ENCODE peak calls at places on chromosomes 2 and 18, in nine cellular contexts. K, B, R, W, E, M, X, H and J are unnamed samples.

GRCh38 chr18:54750350-54750749 is 77.9 kb upstream of the RAB27B start:
- DNase-seq in K (no peak), M (no peak), R (no peak), B (no peak), E (no peak), W (no peak), H (no peak), X (no peak), J (no peak)

GRCh38 chr2:180679693-180680092 is 300.7 kb upstream of the UBE2E3 start:
- DNase-seq in R (no peak), X (no peak), B (no peak), W (peak; percentile 57), E (no peak), M (no peak), K (no peak), H (no peak), J (no peak)

GRCh38 chr2:12931211-12931844 is 214.6 kb downstream of the TRIB2 start:
- DNase-seq in E (peak; percentile 75), B (no peak), H (no peak), M (peak; percentile 51), X (peak; percentile 3), W (peak; percentile 69), R (peak; percentile 28), K (peak; percentile 19), J (no peak)

GRCh38 chr2:79087785-79088364 is at the start of gene REG1B:
- DNase-seq in B (no peak), K (no peak), W (no peak), E (no peak), M (no peak), X (no peak), H (no peak), R (no peak), J (no peak)

GRCh38 chr2:212649646-212650045 is 111.0 kb upstream of the ERBB4 start:
- DNase-seq in K (no peak), R (no peak), H (no peak), M (no peak), E (no peak), W (no peak), B (no peak), X (no peak), J (no peak)

GRCh38 chr2:238132463-238133450 is 5.7 kb upstream of the KLHL30 start:
- DNase-seq in H (no peak), E (no peak), R (no peak), B (no peak), M (no peak), K (no peak), X (no peak), W (no peak), J (no peak)

GRCh38 chr18:55264108-55264507 is 304.8 kb upstream of the CCDC68 start:
- DNase-seq in B (no peak), H (no peak), R (no peak), W (peak; percentile 70), K (no peak), X (no peak), M (no peak), E (no peak), J (no peak)

GRCh38 chr2:42959148-42959992 is 167.0 kb upstream of the HAAO start:
- DNase-seq in M (no peak), R (no peak), H (no peak), X (peak; percentile 84), B (no peak), K (no peak), E (no peak), W (no peak), J (no peak)

GRCh38 chr2:9763356-9764152 is 79.7 kb upstream of the TAF1B start:
- DNase-seq in E (no peak), R (no peak), X (peak; percentile 20), B (no peak), K (no peak), M (no peak), H (no peak), W (no peak), J (no peak)

GRCh38 chr18:59051470-59052165 is 88.1 kb upstream of the SEC11C start:
- DNase-seq in R (no peak), H (no peak), X (no peak), E (no peak), M (no peak), B (no peak), W (no peak), K (no peak), J (no peak)

GRCh38 chr2:18132697-18133096 is 254.2 kb downstream of the KCNS3 start:
- DNase-seq in X (no peak), M (no peak), E (no peak), B (no peak), R (no peak), H (no peak), W (no peak), K (no peak), J (no peak)

GRCh38 chr2:73202156-73203054 is at the start of gene NOTO:
- DNase-seq in B (no peak), M (no peak), R (no peak), H (no peak), W (peak; percentile 82), X (no peak), K (no peak), E (peak; percentile 73), J (no peak)

GRCh38 chr2:137865954-137866540 is 98.2 kb upstream of the HNMT start:
- DNase-seq in K (peak; percentile 67), M (peak; percentile 27), B (peak; percentile 50), H (no peak), X (peak; percentile 77), R (peak; percentile 53), W (peak; percentile 80), E (peak; percentile 36), J (peak; percentile 48)

GRCh38 chr2:190053426-190053825 is 9.1 kb downstream of the MSTN start:
- DNase-seq in M (no peak), B (no peak), K (no peak), R (no peak), E (no peak), H (no peak), W (no peak), X (no peak), J (no peak)

GRCh38 chr2:5725794-5726463 is 33.7 kb downstream of the SOX11 start:
- DNase-seq in K (no peak), H (no peak), R (no peak), B (no peak), X (no peak), W (peak; percentile 97), E (no peak), M (no peak), J (no peak)

GRCh38 chr2:135916232-135916631 is 40.0 kb upstream of the MCM6 start:
- DNase-seq in X (peak; percentile 31), R (peak; percentile 13), W (peak; percentile 50), B (no peak), H (no peak), M (peak; percentile 13), K (peak; percentile 35), E (peak; percentile 20), J (no peak)

GRCh38 chr2:119010336-119010735 is 68.3 kb downstream of the MARCO start:
- DNase-seq in X (no peak), W (no peak), R (no peak), H (no peak), B (no peak), E (no peak), K (no peak), M (no peak), J (no peak)

GRCh38 chr2:238462782-238463396 is 36.2 kb downstream of the ASB1 start:
- DNase-seq in M (no peak), E (peak; percentile 69), B (peak; percentile 48), X (peak; percentile 77), W (peak; percentile 70), K (peak; percentile 64), H (peak; percentile 13), R (peak; percentile 40), J (peak; percentile 22)

GRCh38 chr2:148982282-148982681 is 56.2 kb upstream of the LYPD6B start:
- DNase-seq in X (no peak), R (no peak), E (no peak), H (no peak), K (no peak), M (no peak), B (no peak), W (no peak), J (no peak)
- TF ChIP-seq REST in X (no peak), R (no peak), E (no peak), H (no peak), K (no peak), M (no peak), B (no peak), W (no peak), J (no peak)

GRCh38 chr18:25233582-25234362 is 118.2 kb downstream of the ZNF521 start:
- DNase-seq in X (no peak), W (no peak), R (no peak), K (no peak), M (no peak), B (no peak), E (no peak), H (no peak), J (no peak)

GRCh38 chr18:25234740-25235345 is 117.1 kb downstream of the ZNF521 start:
- DNase-seq in X (peak; percentile 10), B (no peak), E (no peak), H (no peak), R (no peak), K (no peak), M (no peak), W (no peak), J (no peak)

GRCh38 chr18:25236736-25237135 is 115.2 kb downstream of the ZNF521 start:
- DNase-seq in W (no peak), H (no peak), M (no peak), E (no peak), R (no peak), X (no peak), B (no peak), K (no peak), J (no peak)

GRCh38 chr18:25235648-25236047 is 116.3 kb downstream of the ZNF521 start:
- DNase-seq in K (no peak), W (no peak), B (no peak), E (no peak), H (no peak), M (no peak), R (no peak), X (no peak), J (no peak)

DNA sequence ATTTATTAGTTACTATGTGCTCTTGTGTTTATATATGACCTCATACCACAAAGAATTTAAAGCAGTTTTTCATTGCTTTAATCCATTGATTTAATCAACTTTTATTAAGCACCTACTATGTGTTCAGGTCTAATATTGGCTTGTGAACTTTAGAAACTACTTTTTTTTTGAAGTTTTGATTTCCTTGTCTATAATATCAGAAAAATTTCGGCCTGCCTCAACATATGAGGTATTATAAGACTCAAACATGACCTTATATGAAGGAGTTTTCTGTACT is 117.7 kb downstream of the ZNF521 start:
- DNase-seq in E (no peak), M (no peak), H (no peak), R (no peak), K (no peak), W (no peak), X (no peak), B (no peak), J (no peak)
- H3K4me3 ChIP-seq in E (no peak overlapping the region), M (no peak overlapping the region), H (no peak overlapping the region), R (no peak overlapping the region), K (no peak overlapping the region), W (no peak overlapping the region), X (no peak overlapping the region), B (no peak overlapping the region), J (no peak overlapping the region)

GRCh38 chr2:22626621-22627020 is 758.4 kb upstream of the KLHL29 start:
- DNase-seq in E (no peak), B (no peak), X (no peak), K (peak; percentile 15), H (no peak), M (no peak), R (no peak), W (peak; percentile 70), J (no peak)
- TF ChIP-seq REST in E (no peak), B (no peak), X (no peak), K (no peak), H (no peak), M (no peak), R (no peak), W (no peak), J (no peak)

GRCh38 chr2:8550932-8551621 is 130.8 kb upstream of the ID2 start:
- DNase-seq in B (no peak), W (no peak), E (no peak), X (no peak), R (no peak), M (no peak), K (no peak), H (no peak), J (no peak)
- H3K4me3 ChIP-seq in B (no peak overlapping the region), W (no peak overlapping the region), E (no peak overlapping the region), X (no peak overlapping the region), R (no peak overlapping the region), M (no peak overlapping the region), K (no peak overlapping the region), H (no peak overlapping the region), J (no peak overlapping the region)